ENCODE peak calls at places on chromosomes 5 and 9, in five cellular contexts. I, B, K, J and P are unnamed samples.

GRCh38 chr5:89733772-89734171 is 675.8 kb downstream of the CETN3 start:
- DNase-seq in I (no peak), K (no peak), B (no peak), J (no peak), P (no peak)

GRCh38 chr5:32096891-32097592 is 77.1 kb downstream of the GOLPH3 start:
- DNase-seq in B (no peak), K (no peak), J (peak), I (no peak), P (no peak)

GRCh38 chr9:125549465-125550215 is 157.4 kb downstream of the MAPKAP1 start:
- DNase-seq in B (no peak), I (no peak), J (peak), K (no peak), P (no peak)

GRCh38 chr5:32251864-32252458 is 60.8 kb downstream of the MTMR12 start:
- DNase-seq in J (no peak), I (no peak), B (no peak), K (no peak), P (no peak)

GRCh38 chr5:123807177-123807900 is 295.4 kb downstream of the CSNK1G3 start:
- DNase-seq in J (no peak), K (no peak), I (no peak), B (no peak), P (no peak)

GRCh38 chr5:135433626-135434426 is 13.3 kb downstream of the DCANP1 start:
- DNase-seq in I (no peak), J (no peak), K (no peak), B (no peak), P (no peak)

GRCh38 chr9:79224672-79225433 is 346.9 kb upstream of the TLE4 start:
- DNase-seq in J (peak), I (no peak), B (no peak), K (no peak), P (no peak)

GRCh38 chr5:81553570-81554212 is 159.8 kb upstream of the ACOT12 start:
- DNase-seq in J (no peak), K (no peak), B (no peak), I (no peak), P (no peak)

GRCh38 chr5:115758356-115758755 is 58.1 kb downstream of the CDO1 start:
- DNase-seq in I (no peak), B (no peak), J (no peak), K (peak), P (no peak)

GRCh38 chr9:125932012-125932411 is 184.8 kb downstream of the PBX3 start:
- DNase-seq in K (no peak), J (peak), B (no peak), I (no peak), P (peak)

GRCh38 chr5:172009536-172010270 is 3.3 kb upstream of the FBXW11 start:
- DNase-seq in B (no peak), K (no peak), J (no peak), I (no peak), P (no peak)

GRCh38 chr9:110198357-110198756 is 9.6 kb downstream of the C9orf152 start:
- DNase-seq in I (no peak), K (no peak), B (no peak), J (no peak), P (no peak)

GRCh38 chr5:159581502-159582249 is 251.4 kb upstream of the IL12B start:
- DNase-seq in I (no peak), K (no peak), J (peak), B (no peak), P (no peak)

GRCh38 chr5:169229342-169229892 is 71.5 kb downstream of the SLIT3 start:
- DNase-seq in J (no peak), B (no peak), K (no peak), I (no peak), P (no peak)

GRCh38 chr5:59241119-59241518 is 652.4 kb downstream of the PDE4D start:
- DNase-seq in B (no peak), I (no peak), K (no peak), J (no peak), P (no peak)

GRCh38 chr5:9780501-9780900 is 150.3 kb upstream of the TAS2R1 start:
- DNase-seq in J (no peak), I (no peak), K (no peak), B (no peak), P (no peak)

GRCh38 chr9:81848472-81848871 is 79.8 kb upstream of the SPATA31D4 start:
- DNase-seq in K (no peak), J (peak), I (no peak), B (no peak), P (no peak)

GRCh38 chr5:102312586-102312985 is 16.5 kb upstream of the SLCO4C1 start:
- DNase-seq in J (no peak), I (no peak), B (no peak), K (no peak), P (no peak)

GRCh38 chr9:82512724-82513123 is 524.2 kb downstream of the SPATA31D1 start:
- DNase-seq in I (no peak), K (no peak), J (no peak), B (no peak), P (no peak)

GRCh38 chr5:132074091-132074771 is 642 bp downstream of the CSF2 start:
- DNase-seq in K (no peak), B (no peak), J (no peak), I (no peak), P (no peak)

GRCh38 chr5:142674438-142675210 is 11.3 kb downstream of the FGF1 start:
- DNase-seq in J (peak), I (no peak), K (no peak), B (no peak), P (no peak)

GRCh38 chr5:61362796-61363364 is 30.8 kb downstream of the ZSWIM6 start:
- DNase-seq in I (no peak), K (no peak), B (no peak), J (no peak), P (no peak)

GRCh38 chr5:61352612-61353156 is 20.6 kb downstream of the ZSWIM6 start:
- DNase-seq in J (no peak), I (no peak), K (no peak), B (no peak), P (no peak)

GRCh38 chr5:61354199-61354598 is 22.1 kb downstream of the ZSWIM6 start:
- DNase-seq in J (no peak), B (no peak), I (no peak), K (no peak), P (no peak)

GRCh38 chr5:61353293-61353692 is 21.2 kb downstream of the ZSWIM6 start:
- DNase-seq in J (no peak), B (no peak), I (no peak), K (no peak), P (no peak)

DNA sequence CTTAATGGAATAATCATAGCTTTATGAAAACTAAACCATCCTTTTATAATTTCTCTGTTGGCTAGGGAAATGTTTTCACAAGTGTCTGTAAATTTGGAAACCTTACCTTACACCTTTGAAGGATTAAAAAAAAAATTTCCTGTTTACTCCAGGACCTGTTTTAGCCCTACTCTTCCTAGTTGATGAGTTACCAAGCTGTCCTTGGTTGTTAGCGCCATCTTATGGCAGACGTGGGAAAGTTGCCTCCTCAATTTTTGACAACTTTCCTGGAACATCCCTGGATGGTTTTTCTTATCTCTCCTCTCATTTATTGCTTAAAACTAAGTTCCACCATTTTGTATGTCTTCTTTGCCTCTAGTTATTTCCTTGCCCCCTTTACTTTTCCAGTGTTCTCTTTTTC is 25.7 kb downstream of the ZSWIM6 start:
- DNase-seq in J (no peak), B (no peak), K (no peak), I (no peak), P (no peak)
- TF ChIP-seq CTCF in J (peak), B (no peak), K (peak), I (peak), P (peak)

DNA sequence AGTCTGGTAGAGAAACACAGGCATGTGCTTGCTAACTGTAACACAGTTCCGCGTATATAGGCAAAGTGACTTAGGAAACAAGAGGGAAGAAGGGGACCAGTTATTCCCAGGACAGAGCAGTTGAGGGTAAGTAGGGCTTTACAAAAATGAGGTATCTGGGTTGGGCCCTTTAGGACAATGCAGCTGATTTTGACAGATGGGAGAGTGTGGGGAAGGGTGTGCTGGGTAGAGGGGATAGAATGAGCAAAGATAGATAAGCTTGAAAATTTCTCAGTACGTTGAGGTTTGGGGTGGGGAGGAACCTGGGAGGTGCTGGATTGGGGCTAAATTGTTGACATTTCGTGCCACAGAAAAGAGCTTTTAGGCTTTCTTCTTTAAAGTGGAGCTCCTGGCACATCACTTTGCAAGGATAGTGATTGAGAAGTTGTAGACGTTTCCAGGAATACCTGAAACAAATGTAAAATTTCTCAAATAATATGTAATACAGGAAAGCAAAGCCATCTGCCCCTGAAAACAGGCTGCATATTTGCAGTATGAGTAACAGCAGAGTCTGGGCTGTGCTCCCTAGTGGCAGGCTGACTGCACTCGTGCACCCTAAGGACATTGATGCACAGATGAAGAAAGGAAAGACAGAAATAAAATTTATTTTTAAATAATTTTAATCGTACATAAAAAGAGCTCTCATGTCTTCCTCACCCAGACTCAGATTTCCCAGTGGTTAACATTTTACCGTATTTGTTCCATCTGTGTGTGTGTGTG is 145.0 kb upstream of the DMRT1 start:
- DNase-seq in K (no peak), J (peak), B (no peak), I (no peak), P (no peak)
- TF ChIP-seq CTCF in K (no peak), J (peak), B (no peak), I (no peak), P (peak)

DNA sequence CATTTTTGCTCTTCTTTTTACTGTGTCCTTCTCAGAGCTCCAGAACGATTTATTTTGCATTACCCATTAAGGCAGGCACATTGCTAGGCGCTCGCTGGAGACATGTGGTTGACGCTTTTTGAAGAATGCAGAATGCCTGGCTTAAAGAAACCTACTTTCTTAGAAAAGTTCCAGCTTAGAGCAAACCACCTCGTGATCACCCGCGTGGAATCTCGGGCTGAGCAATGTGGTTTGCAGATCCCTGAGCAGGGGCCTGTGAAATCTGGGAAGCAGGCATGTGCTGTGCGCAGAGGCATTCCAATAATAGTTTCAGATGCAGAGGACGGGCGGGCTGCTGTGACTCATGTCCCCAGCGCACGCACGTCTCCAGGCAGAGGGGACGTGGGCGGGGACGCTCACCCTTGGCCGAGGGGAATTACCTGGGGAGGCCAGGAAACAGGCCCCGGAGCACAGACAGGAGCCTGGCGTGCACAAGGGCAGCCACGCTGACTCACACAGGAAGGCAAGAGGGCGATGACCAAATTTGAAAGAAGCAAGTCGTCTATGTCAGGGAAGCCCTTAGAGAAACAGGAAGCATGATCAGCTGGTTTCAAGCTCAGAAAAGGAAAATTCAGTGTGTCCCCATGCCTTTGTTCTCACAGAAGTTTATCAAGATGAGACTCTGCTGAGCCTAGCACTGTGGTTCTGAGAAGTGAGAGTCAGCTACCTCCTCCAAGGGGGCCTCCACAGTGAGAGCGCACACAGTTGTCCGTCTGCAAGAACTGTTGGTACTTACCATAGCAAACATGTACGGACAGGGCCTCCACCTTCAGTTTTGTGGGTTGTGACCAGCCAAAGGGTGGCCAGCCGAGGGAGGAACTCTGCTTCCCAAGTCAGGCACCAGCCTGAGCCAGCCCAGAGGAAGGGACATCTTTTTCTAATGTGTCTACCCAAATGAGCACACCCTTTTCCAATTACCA is 218.6 kb downstream of the PIK3R1 start:
- DNase-seq in J (peak), B (no peak), I (no peak), K (peak), P (peak)
- TF ChIP-seq CTCF in J (no peak), B (no peak), I (no peak), K (no peak), P (no peak)

DNA sequence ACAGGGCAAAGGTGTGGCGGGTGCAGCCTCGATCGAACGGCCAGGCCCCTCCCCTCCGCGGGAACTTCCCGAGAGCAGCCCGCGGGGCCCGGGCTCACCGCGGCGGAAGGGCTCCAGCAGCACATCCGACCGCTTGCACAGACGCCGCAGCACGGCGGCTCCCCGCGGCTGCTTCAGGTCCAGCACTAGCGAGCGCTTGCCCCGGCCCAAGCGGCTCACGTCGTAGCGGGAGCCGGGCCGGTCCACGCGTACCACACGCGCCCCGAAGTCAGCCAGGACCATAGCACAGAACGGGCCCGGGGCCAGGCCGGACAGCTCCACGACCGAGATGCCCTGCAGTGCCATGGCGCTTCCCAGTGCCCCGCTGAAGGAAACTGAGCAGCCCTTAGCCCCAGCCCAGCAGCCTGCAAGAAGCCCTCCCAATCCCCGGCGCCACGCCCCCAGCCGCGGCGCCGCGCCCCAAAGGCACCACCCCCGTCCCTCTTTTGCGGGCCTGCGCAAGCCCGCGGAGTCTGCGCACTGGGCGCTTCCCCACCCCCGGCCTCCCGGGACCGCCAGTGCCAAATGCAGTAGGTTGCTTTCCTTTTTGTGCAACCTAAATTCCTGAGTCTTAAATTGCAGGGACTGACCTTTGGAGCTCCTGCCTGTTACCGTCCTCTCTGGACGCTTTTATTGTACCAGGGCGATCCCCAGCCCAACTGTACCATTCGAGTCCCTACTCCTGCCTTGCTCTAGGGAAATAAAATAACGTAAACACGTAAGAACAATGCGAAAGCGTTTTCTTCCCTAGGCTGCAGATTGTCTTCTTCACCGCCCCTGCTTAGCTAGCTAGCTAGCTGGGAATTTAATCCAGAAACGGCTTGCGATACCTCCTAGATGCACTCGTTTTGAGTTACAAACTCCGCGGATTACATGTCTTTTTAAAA is at the start of gene AMACR:
- DNase-seq in J (peak), I (peak), K (peak), B (peak), P (peak)
- TF ChIP-seq CTCF in J (peak), I (peak), K (peak), B (no peak), P (no peak)

GRCh38 chr5:22708770-22709328 is 144.3 kb downstream of the CDH12 start:
- DNase-seq in B (peak), J (no peak), K (no peak), I (peak), P (no peak)
- TF ChIP-seq CTCF in B (peak), J (no peak), K (no peak), I (peak), P (no peak)

DNA sequence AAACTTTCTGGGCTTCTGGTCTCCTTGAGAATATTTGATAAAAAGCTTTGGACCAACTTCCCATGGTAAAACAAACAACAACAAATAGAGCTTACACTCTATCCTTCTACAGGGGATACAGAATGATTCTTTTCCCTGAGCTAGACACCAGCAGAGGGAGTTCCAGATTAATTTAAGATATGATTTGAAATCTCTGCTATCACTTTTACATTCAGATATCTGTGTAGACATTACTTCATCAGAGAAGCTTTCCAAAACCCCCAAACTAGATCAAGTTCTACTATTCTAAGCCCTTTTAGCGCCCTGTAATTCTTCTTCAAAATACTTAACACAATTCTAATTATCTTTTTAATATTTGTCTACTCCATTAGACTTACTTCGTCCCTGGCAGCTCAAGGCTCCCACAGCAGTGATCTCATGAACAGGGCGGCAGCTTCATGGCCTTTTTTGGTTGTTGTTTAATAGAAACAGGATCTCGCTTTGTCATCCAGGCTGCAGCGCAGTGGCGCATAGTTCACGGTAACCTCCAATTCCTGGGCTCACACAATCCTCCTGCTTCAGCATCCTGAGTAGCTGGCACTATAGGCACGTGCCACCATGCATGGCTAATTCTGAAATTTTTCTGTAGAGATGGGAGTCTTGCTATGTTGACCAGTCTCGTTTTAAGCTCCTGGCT is 938 bp upstream of the GALNT12 start:
- DNase-seq in J (no peak), B (no peak), I (no peak), K (no peak), P (peak)
- TF ChIP-seq CTCF in J (peak), B (no peak), I (peak), K (no peak), P (peak)